ENCODE peak calls at places on chromosomes 2 and 18, in five cellular contexts. One of them, this sample, is unnamed.

GRCh38 chr2:172623249-172623965 is 67.5 kb downstream of the PDK1 start:
- DNase-seq in colonic mucosa: no peak
- DNase-seq in kidney: no peak
- DNase-seq in uterus: no peak
- DNase-seq in cardiac muscle cell: peak
- DNase-seq in this sample: no peak

GRCh38 chr2:71713581-71714580 is 260.5 kb downstream of the DYSF start:
- DNase-seq in colonic mucosa: no peak
- DNase-seq in kidney: peak
- DNase-seq in uterus: no peak
- DNase-seq in cardiac muscle cell: peak
- DNase-seq in this sample: no peak

GRCh38 chr2:74424139-74424992 is 2.8 kb downstream of the WDR54 start:
- DNase-seq in uterus: no peak
- DNase-seq in cardiac muscle cell: no peak
- DNase-seq in colonic mucosa: no peak
- DNase-seq in kidney: no peak
- DNase-seq in this sample: no peak

GRCh38 chr2:143692162-143692561 is 562.9 kb downstream of the ARHGAP15 start:
- DNase-seq in uterus: no peak
- DNase-seq in kidney: no peak
- DNase-seq in colonic mucosa: no peak
- DNase-seq in cardiac muscle cell: no peak
- DNase-seq in this sample: no peak

GRCh38 chr2:11773111-11773510 is 26.7 kb downstream of the LPIN1 start:
- DNase-seq in uterus: no peak
- DNase-seq in cardiac muscle cell: no peak
- DNase-seq in colonic mucosa: no peak
- DNase-seq in kidney: no peak
- DNase-seq in this sample: no peak

GRCh38 chr2:54586062-54586982 is 130.2 kb downstream of the SPTBN1 start:
- DNase-seq in uterus: no peak
- DNase-seq in kidney: no peak
- DNase-seq in colonic mucosa: no peak
- DNase-seq in cardiac muscle cell: peak
- DNase-seq in this sample: no peak

GRCh38 chr2:27843992-27844391 is 46.2 kb downstream of the RBKS start:
- DNase-seq in colonic mucosa: no peak
- DNase-seq in uterus: no peak
- DNase-seq in cardiac muscle cell: no peak
- DNase-seq in kidney: no peak
- DNase-seq in this sample: no peak

GRCh38 chr2:1730047-1730937 is 14.0 kb downstream of the PXDN start:
- DNase-seq in kidney: peak
- DNase-seq in uterus: peak
- DNase-seq in cardiac muscle cell: peak
- DNase-seq in colonic mucosa: peak
- DNase-seq in this sample: no peak

GRCh38 chr18:49101230-49101629 is 150.5 kb upstream of the SMAD7 start:
- DNase-seq in uterus: no peak
- DNase-seq in colonic mucosa: no peak
- DNase-seq in kidney: no peak
- DNase-seq in cardiac muscle cell: no peak
- DNase-seq in this sample: no peak

GRCh38 chr18:32216390-32216789 is 26.6 kb downstream of the MEP1B start:
- DNase-seq in kidney: no peak
- DNase-seq in cardiac muscle cell: no peak
- DNase-seq in colonic mucosa: no peak
- DNase-seq in uterus: no peak
- DNase-seq in this sample: no peak

GRCh38 chr2:53828331-53828730 is 31.4 kb downstream of the GPR75 start:
- DNase-seq in kidney: no peak
- DNase-seq in uterus: no peak
- DNase-seq in cardiac muscle cell: no peak
- DNase-seq in colonic mucosa: no peak
- DNase-seq in this sample: no peak

GRCh38 chr2:64565949-64566705 is 42.0 kb downstream of the AFTPH start:
- DNase-seq in cardiac muscle cell: no peak
- DNase-seq in colonic mucosa: no peak
- DNase-seq in uterus: no peak
- DNase-seq in kidney: no peak
- DNase-seq in this sample: no peak

GRCh38 chr2:224983719-224984388 is 58.4 kb downstream of the DOCK10 start:
- DNase-seq in kidney: no peak
- DNase-seq in cardiac muscle cell: peak
- DNase-seq in uterus: no peak
- DNase-seq in colonic mucosa: no peak
- DNase-seq in this sample: no peak

GRCh38 chr2:190765386-190766173 is 115.0 kb upstream of the GLS start:
- DNase-seq in colonic mucosa: no peak
- DNase-seq in kidney: no peak
- DNase-seq in cardiac muscle cell: peak
- DNase-seq in uterus: no peak
- DNase-seq in this sample: no peak

GRCh38 chr2:120758181-120759048 is 22.7 kb downstream of the GLI2 start:
- DNase-seq in cardiac muscle cell: peak
- DNase-seq in kidney: peak
- DNase-seq in uterus: peak
- DNase-seq in colonic mucosa: peak
- DNase-seq in this sample: peak

GRCh38 chr2:39734451-39734850 is 44.6 kb downstream of the THUMPD2 start:
- DNase-seq in uterus: no peak
- DNase-seq in cardiac muscle cell: no peak
- DNase-seq in kidney: no peak
- DNase-seq in colonic mucosa: no peak
- DNase-seq in this sample: no peak

GRCh38 chr2:127321306-127321705 is 27.4 kb upstream of the ERCC3 start:
- DNase-seq in uterus: no peak
- DNase-seq in kidney: no peak
- DNase-seq in cardiac muscle cell: peak
- DNase-seq in colonic mucosa: no peak
- DNase-seq in this sample: no peak

GRCh38 chr18:11544060-11544633 is 65.2 kb upstream of the SLC35G4 start:
- DNase-seq in colonic mucosa: no peak
- DNase-seq in cardiac muscle cell: no peak
- DNase-seq in uterus: no peak
- DNase-seq in kidney: no peak
- DNase-seq in this sample: no peak

GRCh38 chr2:127142663-127143630 is 36.0 kb upstream of the BIN1 start:
- DNase-seq in uterus: no peak
- DNase-seq in cardiac muscle cell: no peak
- DNase-seq in kidney: peak
- DNase-seq in colonic mucosa: no peak
- DNase-seq in this sample: no peak

GRCh38 chr2:233358335-233358734 is 4.0 kb downstream of the DGKD start:
- DNase-seq in uterus: no peak
- DNase-seq in cardiac muscle cell: peak
- DNase-seq in kidney: no peak
- DNase-seq in colonic mucosa: no peak
- DNase-seq in this sample: no peak

GRCh38 chr18:23735021-23735464 is 45.8 kb downstream of the LAMA3 start:
- DNase-seq in kidney: no peak
- DNase-seq in colonic mucosa: peak
- DNase-seq in cardiac muscle cell: peak
- DNase-seq in uterus: no peak
- DNase-seq in this sample: no peak

GRCh38 chr2:203648273-203648672 is 58.2 kb upstream of the CD28 start:
- DNase-seq in kidney: no peak
- DNase-seq in cardiac muscle cell: peak
- DNase-seq in colonic mucosa: no peak
- DNase-seq in uterus: no peak
- DNase-seq in this sample: no peak

GRCh38 chr2:206245178-206245778 is 29.2 kb upstream of the ZDBF2 start:
- DNase-seq in kidney: no peak
- DNase-seq in uterus: no peak
- DNase-seq in cardiac muscle cell: no peak
- DNase-seq in colonic mucosa: no peak
- DNase-seq in this sample: no peak

GRCh38 chr2:120736955-120737801 is 1.5 kb downstream of the GLI2 start:
- DNase-seq in kidney: peak
- DNase-seq in colonic mucosa: peak
- DNase-seq in uterus: peak
- DNase-seq in cardiac muscle cell: peak
- DNase-seq in this sample: no peak

GRCh38 chr2:240794178-240794721 is 25.8 kb downstream of the KIF1A start:
- DNase-seq in uterus: no peak
- DNase-seq in colonic mucosa: no peak
- DNase-seq in kidney: peak
- DNase-seq in cardiac muscle cell: no peak
- DNase-seq in this sample: peak

GRCh38 chr18:72152935-72153334 is 391.2 kb downstream of the CBLN2 start:
- DNase-seq in kidney: no peak
- DNase-seq in uterus: no peak
- DNase-seq in cardiac muscle cell: no peak
- DNase-seq in colonic mucosa: no peak
- DNase-seq in this sample: no peak

GRCh38 chr2:21422050-21422449 is 298.3 kb downstream of the TDRD15 start:
- DNase-seq in uterus: no peak
- DNase-seq in kidney: no peak
- DNase-seq in colonic mucosa: peak
- DNase-seq in cardiac muscle cell: no peak
- DNase-seq in this sample: peak

GRCh38 chr2:80737047-80737446 is 432.5 kb upstream of the LRRTM1 start:
- DNase-seq in cardiac muscle cell: no peak
- DNase-seq in uterus: no peak
- DNase-seq in kidney: peak
- DNase-seq in colonic mucosa: no peak
- DNase-seq in this sample: no peak

GRCh38 chr2:127578411-127578810 is 42.9 kb downstream of the MYO7B start:
- DNase-seq in uterus: no peak
- DNase-seq in kidney: no peak
- DNase-seq in colonic mucosa: peak
- DNase-seq in cardiac muscle cell: no peak
- DNase-seq in this sample: no peak

GRCh38 chr2:101947374-101947773 is 44.4 kb upstream of the IL1R2 start:
- DNase-seq in cardiac muscle cell: no peak
- DNase-seq in colonic mucosa: no peak
- DNase-seq in kidney: no peak
- DNase-seq in uterus: no peak
- DNase-seq in this sample: no peak

GRCh38 chr18:48766025-48766424 is 184.7 kb downstream of the SMAD7 start:
- DNase-seq in colonic mucosa: no peak
- DNase-seq in cardiac muscle cell: peak
- DNase-seq in uterus: no peak
- DNase-seq in kidney: no peak
- DNase-seq in this sample: no peak

GRCh38 chr2:67032091-67032490 is 365.0 kb upstream of the ETAA1 start:
- DNase-seq in kidney: no peak
- DNase-seq in cardiac muscle cell: peak
- DNase-seq in uterus: no peak
- DNase-seq in colonic mucosa: no peak
- DNase-seq in this sample: no peak

GRCh38 chr2:187037310-187037709 is 188.3 kb upstream of the ZSWIM2 start:
- DNase-seq in kidney: no peak
- DNase-seq in uterus: no peak
- DNase-seq in colonic mucosa: no peak
- DNase-seq in cardiac muscle cell: no peak
- DNase-seq in this sample: no peak
- H3K4me3 ChIP-seq in kidney: no peak
- H3K4me3 ChIP-seq in uterus: no peak
- H3K4me3 ChIP-seq in colonic mucosa: no peak
- H3K4me3 ChIP-seq in cardiac muscle cell: no peak
- H3K4me3 ChIP-seq in this sample: no peak

DNA sequence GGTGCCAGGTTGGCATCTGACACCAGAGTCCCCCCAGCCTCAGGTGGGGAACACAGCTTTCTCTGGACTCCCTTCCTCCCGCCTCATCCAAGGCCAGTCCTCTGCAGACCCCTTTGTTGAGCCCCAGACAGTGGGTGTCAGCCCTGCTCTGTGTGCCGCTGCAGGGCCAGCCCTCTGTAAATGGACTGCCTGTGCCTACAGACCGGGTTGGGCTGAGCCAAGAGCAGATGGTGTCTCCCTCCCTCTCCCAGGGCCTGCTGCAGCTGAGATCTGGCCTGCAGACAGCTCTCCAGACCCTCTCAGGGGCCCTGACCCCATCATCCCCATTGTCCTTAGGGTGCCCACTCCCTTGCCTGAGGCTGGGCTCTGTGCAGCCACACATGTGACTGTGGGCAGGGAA is 160.8 kb downstream of the KLHL29 start:
- DNase-seq in kidney: no peak
- DNase-seq in uterus: no peak
- DNase-seq in cardiac muscle cell: no peak
- DNase-seq in colonic mucosa: no peak
- DNase-seq in this sample: no peak
- H3K27ac ChIP-seq in kidney: no peak
- H3K27ac ChIP-seq in uterus: no peak
- H3K27ac ChIP-seq in cardiac muscle cell: no peak
- H3K27ac ChIP-seq in colonic mucosa: no peak
- H3K27ac ChIP-seq in this sample: no peak

GRCh38 chr2:170408461-170409163 is 230.7 kb downstream of the MYO3B start:
- DNase-seq in kidney: no peak
- DNase-seq in colonic mucosa: no peak
- DNase-seq in cardiac muscle cell: no peak
- DNase-seq in uterus: no peak
- DNase-seq in this sample: no peak
- H3K4me3 ChIP-seq in kidney: no peak
- H3K4me3 ChIP-seq in colonic mucosa: no peak
- H3K4me3 ChIP-seq in cardiac muscle cell: no peak
- H3K4me3 ChIP-seq in uterus: no peak
- H3K4me3 ChIP-seq in this sample: no peak

GRCh38 chr2:3911891-3912455 is 208.6 kb downstream of the DCDC2C start:
- DNase-seq in uterus: no peak
- DNase-seq in cardiac muscle cell: no peak
- DNase-seq in kidney: no peak
- DNase-seq in colonic mucosa: no peak
- DNase-seq in this sample: no peak

GRCh38 chr2:3914243-3914642 is 210.9 kb downstream of the DCDC2C start:
- DNase-seq in uterus: no peak
- DNase-seq in cardiac muscle cell: no peak
- DNase-seq in kidney: no peak
- DNase-seq in colonic mucosa: no peak
- DNase-seq in this sample: no peak

GRCh38 chr2:3913252-3913651 is 209.9 kb downstream of the DCDC2C start:
- DNase-seq in uterus: no peak
- DNase-seq in cardiac muscle cell: no peak
- DNase-seq in kidney: no peak
- DNase-seq in colonic mucosa: no peak
- DNase-seq in this sample: no peak
- H3K27ac ChIP-seq in uterus: no peak
- H3K27ac ChIP-seq in cardiac muscle cell: no peak
- H3K27ac ChIP-seq in kidney: no peak
- H3K27ac ChIP-seq in colonic mucosa: no peak
- H3K27ac ChIP-seq in this sample: no peak

GRCh38 chr18:4813708-4814107 is 358.6 kb upstream of the DLGAP1 start:
- DNase-seq in colonic mucosa: no peak
- DNase-seq in cardiac muscle cell: no peak
- DNase-seq in kidney: no peak
- DNase-seq in uterus: no peak
- DNase-seq in this sample: no peak
- H3K4me3 ChIP-seq in colonic mucosa: no peak
- H3K4me3 ChIP-seq in cardiac muscle cell: no peak
- H3K4me3 ChIP-seq in kidney: no peak
- H3K4me3 ChIP-seq in uterus: no peak
- H3K4me3 ChIP-seq in this sample: no peak